ENCODE peak calls at places on chromosome 7, in five cellular contexts. R is H9, B is IMR-90, Q is keratinocyte, G is endodermal cell. K is an unnamed sample.
A peak's percentile ranks its signal among the peaks of the same experiment; 100 is the strongest.

GRCh38 chr7:91880016-91880412 is 488 bp downstream of the MTERF1 start:
- DNase-seq in Q (no peak), R (no peak), G (no peak), B (no peak), K (no peak)

GRCh38 chr7:54541941-54542618 is at the start of gene VSTM2A:
- DNase-seq in G (peak; percentile 88), B (no peak), R (peak; percentile 75), Q (no peak), K (no peak)

GRCh38 chr7:85474234-85474633 is 287.4 kb upstream of the SEMA3D start:
- DNase-seq in Q (no peak), G (no peak), B (peak; percentile 50), R (no peak), K (no peak)

GRCh38 chr7:94003446-94004023 is 620 bp downstream of the BET1 start:
- DNase-seq in Q (no peak), G (peak; percentile 49), R (no peak), B (peak; percentile 22), K (peak; percentile 26)

GRCh38 chr7:131945313-131945831 is 388.9 kb upstream of the PODXL start:
- DNase-seq in R (peak; percentile 83), G (peak; percentile 93), B (peak; percentile 11), Q (no peak), K (peak; percentile 49)

GRCh38 chr7:90708841-90709317 is 112.8 kb downstream of the CDK14 start:
- DNase-seq in B (no peak), R (peak; percentile 66), G (peak; percentile 81), Q (no peak), K (peak; percentile 63)

GRCh38 chr7:22723642-22724041 is 3.4 kb upstream of the IL6 start:
- DNase-seq in Q (no peak), R (no peak), B (no peak), G (no peak), K (no peak)

GRCh38 chr7:158446281-158446680 is 141.3 kb downstream of the PTPRN2 start:
- DNase-seq in R (no peak), B (no peak), G (peak; percentile 25), Q (no peak), K (no peak)

GRCh38 chr7:37234928-37235327 is 213.7 kb downstream of the ELMO1 start:
- DNase-seq in B (no peak), R (no peak), Q (no peak), G (peak; percentile 64), K (no peak)

GRCh38 chr7:152761116-152761748 is 1.7 kb downstream of the ACTR3B start:
- DNase-seq in R (no peak), G (peak; percentile 28), Q (no peak), B (peak; percentile 73), K (no peak)

GRCh38 chr7:3399858-3400257 is 98.8 kb downstream of the SDK1 start:
- DNase-seq in B (peak; percentile 5), Q (no peak), R (peak; percentile 91), G (peak; percentile 95), K (no peak)

GRCh38 chr7:156903232-156903909 is 10.4 kb upstream of the LMBR1 start:
- DNase-seq in B (peak; percentile 19), G (no peak), R (no peak), Q (no peak), K (no peak)

GRCh38 chr7:83672157-83672556 is 23.2 kb upstream of the SEMA3E start:
- DNase-seq in B (no peak), R (no peak), Q (no peak), G (no peak), K (no peak)

GRCh38 chr7:137343483-137343841 is at the start of gene PTN:
- DNase-seq in Q (no peak), G (peak; percentile 89), R (peak; percentile 76), B (peak; percentile 79), K (no peak)

GRCh38 chr7:21169667-21170605 is 257.9 kb upstream of the SP4 start:
- DNase-seq in Q (no peak), G (peak; percentile 94), R (peak; percentile 88), B (no peak), K (no peak)
- H3K9ac ChIP-seq in Q (no peak overlapping the region), G (peak overlapping the region; percentile 16), R (peak overlapping the region; percentile 86), B (no peak overlapping the region), K (no peak overlapping the region)

GRCh38 chr7:142698429-142698828 is 50.8 kb upstream of the PRSS1 start:
- DNase-seq in B (no peak), G (no peak), R (no peak), Q (no peak), K (no peak)

GRCh38 chr7:142690554-142691182 is 58.6 kb upstream of the PRSS1 start:
- DNase-seq in Q (no peak), G (no peak), B (no peak), R (no peak), K (no peak)

GRCh38 chr7:142697270-142697669 is 52.0 kb upstream of the PRSS1 start:
- DNase-seq in R (no peak), G (no peak), Q (no peak), B (no peak), K (no peak)

GRCh38 chr7:142693911-142694310 is 55.4 kb upstream of the PRSS1 start:
- DNase-seq in B (no peak), Q (no peak), G (no peak), R (no peak), K (no peak)

GRCh38 chr7:142696456-142697179 is 52.7 kb upstream of the PRSS1 start:
- DNase-seq in R (no peak), B (no peak), G (peak; percentile 61), Q (no peak), K (no peak)
- H3K9ac ChIP-seq in R (no peak overlapping the region), B (no peak overlapping the region), G (peak overlapping the region; percentile 26), Q (no peak overlapping the region), K (no peak overlapping the region)

GRCh38 chr7:13259908-13260307 is 572.5 kb downstream of the ARL4A start:
- DNase-seq in G (no peak), B (no peak), R (no peak), Q (no peak), K (no peak)
- H3K9ac ChIP-seq in G (no peak overlapping the region), B (no peak overlapping the region), R (no peak overlapping the region), Q (no peak overlapping the region), K (no peak overlapping the region)

GRCh38 chr7:129780257-129781127 is 169.0 kb downstream of the NRF1 start:
- DNase-seq in Q (peak; percentile 46), R (peak; percentile 96), B (no peak), G (peak; percentile 98), K (peak; percentile 92)
- H3K9ac ChIP-seq in Q (peak overlapping the region; percentile 82), R (no peak overlapping the region), B (no peak overlapping the region), G (no peak overlapping the region), K (no peak overlapping the region)

GRCh38 chr7:47631711-47632110 is 49.8 kb upstream of the TNS3 start:
- DNase-seq in B (no peak), G (no peak), Q (no peak), R (no peak), K (no peak)

GRCh38 chr7:47625861-47626444 is 44.0 kb upstream of the TNS3 start:
- DNase-seq in G (peak; percentile 64), B (no peak), Q (no peak), R (peak; percentile 52), K (no peak)

GRCh38 chr7:47622946-47623640 is 41.2 kb upstream of the TNS3 start:
- DNase-seq in B (peak; percentile 97), R (no peak), G (no peak), Q (no peak), K (no peak)

GRCh38 chr7:47624660-47625059 is 42.7 kb upstream of the TNS3 start:
- DNase-seq in Q (no peak), R (no peak), G (no peak), B (no peak), K (no peak)

GRCh38 chr7:47627580-47628283 is 45.8 kb upstream of the TNS3 start:
- DNase-seq in B (no peak), Q (no peak), G (no peak), R (no peak), K (no peak)
- H3K9ac ChIP-seq in B (no peak overlapping the region), Q (no peak overlapping the region), G (no peak overlapping the region), R (no peak overlapping the region), K (no peak overlapping the region)

GRCh38 chr7:7821517-7821916 is 103.1 kb upstream of the RPA3 start:
- DNase-seq in G (no peak), R (no peak), Q (no peak), B (no peak), K (no peak)
- H3K9ac ChIP-seq in G (no peak overlapping the region), R (no peak overlapping the region), Q (no peak overlapping the region), B (no peak overlapping the region), K (no peak overlapping the region)

GRCh38 chr7:17307558-17307957 is 9.1 kb downstream of the AHR start:
- DNase-seq in Q (no peak), G (no peak), R (no peak), B (peak; percentile 7), K (no peak)

GRCh38 chr7:17307033-17307432 is 8.6 kb downstream of the AHR start:
- DNase-seq in Q (no peak), B (peak; percentile 9), G (no peak), R (no peak), K (no peak)

GRCh38 chr7:17304926-17305325 is 6.5 kb downstream of the AHR start:
- DNase-seq in Q (peak; percentile 54), G (no peak), B (peak; percentile 88), R (no peak), K (no peak)

GRCh38 chr7:17307969-17308648 is 9.7 kb downstream of the AHR start:
- DNase-seq in B (no peak), R (no peak), G (no peak), Q (no peak), K (no peak)

GRCh38 chr7:17305387-17306171 is 7.1 kb downstream of the AHR start:
- DNase-seq in Q (no peak), B (no peak), R (no peak), G (no peak), K (no peak)
- H3K9ac ChIP-seq in Q (no peak overlapping the region), B (no peak overlapping the region), R (no peak overlapping the region), G (no peak overlapping the region), K (no peak overlapping the region)

GRCh38 chr7:41425926-41426325 is 277.0 kb downstream of the INHBA start:
- DNase-seq in Q (peak; percentile 53), G (no peak), R (no peak), B (peak; percentile 92), K (no peak)

GRCh38 chr7:41431671-41432070 is 271.2 kb downstream of the INHBA start:
- DNase-seq in G (no peak), Q (no peak), R (no peak), B (no peak), K (no peak)

GRCh38 chr7:41428330-41428729 is 274.6 kb downstream of the INHBA start:
- DNase-seq in R (no peak), B (peak; percentile 52), G (no peak), Q (no peak), K (no peak)
- H3K9ac ChIP-seq in R (no peak overlapping the region), B (no peak overlapping the region), G (no peak overlapping the region), Q (no peak overlapping the region), K (no peak overlapping the region)

GRCh38 chr7:99004781-99005500 is 126.6 kb downstream of the TRRAP start:
- DNase-seq in B (no peak), R (no peak), G (peak; percentile 33), Q (no peak), K (no peak)
- H3K9ac ChIP-seq in B (no peak overlapping the region), R (no peak overlapping the region), G (no peak overlapping the region), Q (no peak overlapping the region), K (no peak overlapping the region)

K was measured in colonic mucosa.